ENCODE peak calls at places on chromosomes 11 and 22, in seven cellular contexts. One of them, this sample, is unnamed.

GRCh38 chr11:94473177-94473799 is 20.4 kb downstream of the MRE11 start:
- DNase-seq in stomach: no peak
- DNase-seq in OCI-LY7: no peak
- DNase-seq in Caco-2: no peak
- DNase-seq in breast epithelium: no peak
- DNase-seq in fibroblast of the aortic adventitia: peak
- DNase-seq in neural progenitor cell: no peak
- DNase-seq in this sample: no peak

GRCh38 chr11:130211144-130211543 is 51.6 kb downstream of the ST14 start:
- DNase-seq in OCI-LY7: no peak
- DNase-seq in neural progenitor cell: no peak
- DNase-seq in fibroblast of the aortic adventitia: no peak
- DNase-seq in breast epithelium: peak
- DNase-seq in stomach: no peak
- DNase-seq in Caco-2: peak
- DNase-seq in this sample: peak

GRCh38 chr11:11709447-11710239 is 87.8 kb upstream of the GALNT18 start:
- DNase-seq in breast epithelium: no peak
- DNase-seq in OCI-LY7: no peak
- DNase-seq in Caco-2: no peak
- DNase-seq in stomach: no peak
- DNase-seq in neural progenitor cell: no peak
- DNase-seq in fibroblast of the aortic adventitia: no peak
- DNase-seq in this sample: no peak

GRCh38 chr22:43293259-43293658 is 49.9 kb downstream of the SCUBE1 start:
- DNase-seq in OCI-LY7: no peak
- DNase-seq in Caco-2: no peak
- DNase-seq in breast epithelium: peak
- DNase-seq in neural progenitor cell: no peak
- DNase-seq in stomach: peak
- DNase-seq in fibroblast of the aortic adventitia: no peak
- DNase-seq in this sample: no peak

GRCh38 chr11:122796128-122796717 is 42.1 kb upstream of the CRTAM start:
- DNase-seq in stomach: peak
- DNase-seq in neural progenitor cell: peak
- DNase-seq in Caco-2: peak
- DNase-seq in breast epithelium: no peak
- DNase-seq in OCI-LY7: peak
- DNase-seq in fibroblast of the aortic adventitia: peak
- DNase-seq in this sample: no peak

GRCh38 chr22:37633082-37633692 is 6.3 kb upstream of the SH3BP1 start:
- DNase-seq in neural progenitor cell: no peak
- DNase-seq in stomach: no peak
- DNase-seq in fibroblast of the aortic adventitia: no peak
- DNase-seq in Caco-2: no peak
- DNase-seq in OCI-LY7: no peak
- DNase-seq in breast epithelium: no peak
- DNase-seq in this sample: no peak

GRCh38 chr11:86214710-86215109 is 29.8 kb upstream of the EED start:
- DNase-seq in fibroblast of the aortic adventitia: no peak
- DNase-seq in stomach: no peak
- DNase-seq in breast epithelium: no peak
- DNase-seq in Caco-2: no peak
- DNase-seq in OCI-LY7: no peak
- DNase-seq in neural progenitor cell: no peak
- DNase-seq in this sample: no peak

GRCh38 chr22:30178180-30179126 is 68.1 kb downstream of the LIF start:
- DNase-seq in fibroblast of the aortic adventitia: peak
- DNase-seq in neural progenitor cell: peak
- DNase-seq in Caco-2: no peak
- DNase-seq in OCI-LY7: no peak
- DNase-seq in breast epithelium: no peak
- DNase-seq in stomach: no peak
- DNase-seq in this sample: no peak

GRCh38 chr11:120009938-120010337 is 128.0 kb downstream of the TRIM29 start:
- DNase-seq in neural progenitor cell: no peak
- DNase-seq in Caco-2: no peak
- DNase-seq in fibroblast of the aortic adventitia: no peak
- DNase-seq in breast epithelium: peak
- DNase-seq in stomach: no peak
- DNase-seq in OCI-LY7: no peak
- DNase-seq in this sample: no peak

GRCh38 chr11:1554981-1555712 is 16.9 kb downstream of the DUSP8 start:
- DNase-seq in stomach: no peak
- DNase-seq in breast epithelium: no peak
- DNase-seq in Caco-2: no peak
- DNase-seq in OCI-LY7: no peak
- DNase-seq in fibroblast of the aortic adventitia: no peak
- DNase-seq in neural progenitor cell: no peak
- DNase-seq in this sample: no peak

GRCh38 chr22:38032681-38033521 is 24.3 kb upstream of the PICK1 start:
- DNase-seq in breast epithelium: no peak
- DNase-seq in stomach: no peak
- DNase-seq in Caco-2: no peak
- DNase-seq in OCI-LY7: no peak
- DNase-seq in neural progenitor cell: no peak
- DNase-seq in fibroblast of the aortic adventitia: peak
- DNase-seq in this sample: no peak

GRCh38 chr11:118002010-118002540 is 15.9 kb downstream of the IL10RA start:
- DNase-seq in breast epithelium: no peak
- DNase-seq in neural progenitor cell: no peak
- DNase-seq in stomach: no peak
- DNase-seq in fibroblast of the aortic adventitia: no peak
- DNase-seq in Caco-2: peak
- DNase-seq in OCI-LY7: no peak
- DNase-seq in this sample: peak

GRCh38 chr22:41523464-41524221 is 20.6 kb downstream of the POLR3H start:
- DNase-seq in neural progenitor cell: no peak
- DNase-seq in Caco-2: no peak
- DNase-seq in fibroblast of the aortic adventitia: peak
- DNase-seq in stomach: peak
- DNase-seq in OCI-LY7: no peak
- DNase-seq in breast epithelium: no peak
- DNase-seq in this sample: no peak

GRCh38 chr11:66195867-66196266 is 72.6 kb upstream of the RAB1B start:
- DNase-seq in stomach: peak
- DNase-seq in fibroblast of the aortic adventitia: no peak
- DNase-seq in OCI-LY7: no peak
- DNase-seq in Caco-2: no peak
- DNase-seq in neural progenitor cell: no peak
- DNase-seq in breast epithelium: no peak
- DNase-seq in this sample: no peak

GRCh38 chr11:39817248-39817647 is 1642.2 kb downstream of the LRRC4C start:
- DNase-seq in breast epithelium: no peak
- DNase-seq in Caco-2: no peak
- DNase-seq in OCI-LY7: no peak
- DNase-seq in stomach: no peak
- DNase-seq in fibroblast of the aortic adventitia: no peak
- DNase-seq in neural progenitor cell: no peak
- DNase-seq in this sample: no peak

GRCh38 chr22:32340437-32340836 is 17.2 kb upstream of the RFPL3 start:
- DNase-seq in stomach: peak
- DNase-seq in Caco-2: no peak
- DNase-seq in OCI-LY7: no peak
- DNase-seq in fibroblast of the aortic adventitia: no peak
- DNase-seq in breast epithelium: no peak
- DNase-seq in neural progenitor cell: no peak
- DNase-seq in this sample: no peak

GRCh38 chr11:36452987-36453386 is 57.1 kb downstream of the TRAF6 start:
- DNase-seq in Caco-2: no peak
- DNase-seq in stomach: no peak
- DNase-seq in fibroblast of the aortic adventitia: no peak
- DNase-seq in OCI-LY7: no peak
- DNase-seq in breast epithelium: no peak
- DNase-seq in neural progenitor cell: no peak
- DNase-seq in this sample: no peak

GRCh38 chr22:40603088-40603605 is 33.4 kb downstream of the MRTFA start:
- DNase-seq in Caco-2: no peak
- DNase-seq in stomach: no peak
- DNase-seq in breast epithelium: no peak
- DNase-seq in OCI-LY7: no peak
- DNase-seq in fibroblast of the aortic adventitia: peak
- DNase-seq in neural progenitor cell: no peak
- DNase-seq in this sample: no peak

GRCh38 chr11:2555891-2556290 is 111.1 kb downstream of the KCNQ1 start:
- DNase-seq in Caco-2: peak
- DNase-seq in fibroblast of the aortic adventitia: no peak
- DNase-seq in breast epithelium: no peak
- DNase-seq in stomach: no peak
- DNase-seq in neural progenitor cell: no peak
- DNase-seq in OCI-LY7: no peak
- DNase-seq in this sample: no peak

GRCh38 chr11:10807629-10808552 is 835 bp downstream of the EIF4G2 start:
- DNase-seq in breast epithelium: peak
- DNase-seq in fibroblast of the aortic adventitia: peak
- DNase-seq in neural progenitor cell: peak
- DNase-seq in Caco-2: peak
- DNase-seq in OCI-LY7: peak
- DNase-seq in stomach: peak
- DNase-seq in this sample: peak

GRCh38 chr11:19218801-19219460 is 17.1 kb upstream of the CSRP3 start:
- DNase-seq in Caco-2: no peak
- DNase-seq in breast epithelium: no peak
- DNase-seq in OCI-LY7: no peak
- DNase-seq in fibroblast of the aortic adventitia: peak
- DNase-seq in neural progenitor cell: no peak
- DNase-seq in stomach: no peak
- DNase-seq in this sample: no peak

GRCh38 chr11:61297341-61297740 is 2.2 kb upstream of the VWCE start:
- DNase-seq in fibroblast of the aortic adventitia: no peak
- DNase-seq in breast epithelium: no peak
- DNase-seq in OCI-LY7: no peak
- DNase-seq in Caco-2: no peak
- DNase-seq in neural progenitor cell: no peak
- DNase-seq in stomach: no peak
- DNase-seq in this sample: no peak

GRCh38 chr11:121291319-121291718 is 1.3 kb upstream of the SC5D start:
- DNase-seq in fibroblast of the aortic adventitia: no peak
- DNase-seq in neural progenitor cell: no peak
- DNase-seq in stomach: no peak
- DNase-seq in OCI-LY7: no peak
- DNase-seq in Caco-2: no peak
- DNase-seq in breast epithelium: no peak
- DNase-seq in this sample: no peak

DNA sequence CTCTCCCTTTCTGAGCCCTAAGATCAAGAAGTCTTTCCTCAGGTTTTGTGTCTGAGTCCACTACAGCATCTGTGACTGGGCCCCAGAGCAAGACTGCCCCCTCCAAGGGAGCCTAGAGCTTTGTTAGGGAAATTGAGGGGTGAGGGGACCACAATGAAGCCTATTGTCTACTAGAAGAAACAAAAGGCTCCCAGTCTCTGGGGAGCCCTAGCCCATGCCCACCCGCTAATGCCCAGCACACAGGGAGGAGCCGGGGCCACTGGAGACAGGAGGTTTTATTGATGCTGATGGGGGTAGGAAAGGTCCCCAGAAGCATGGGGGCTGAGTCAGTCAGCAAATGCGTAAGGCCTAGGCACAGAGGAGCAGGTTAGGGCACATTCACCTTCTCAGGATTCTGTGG is 14.0 kb downstream of the RHOG start:
- DNase-seq in OCI-LY7: no peak
- DNase-seq in fibroblast of the aortic adventitia: no peak
- DNase-seq in stomach: no peak
- DNase-seq in Caco-2: no peak
- DNase-seq in neural progenitor cell: peak
- DNase-seq in breast epithelium: no peak
- DNase-seq in this sample: no peak
- H3K4me3 ChIP-seq in OCI-LY7: no peak
- H3K4me3 ChIP-seq in fibroblast of the aortic adventitia: no peak
- H3K4me3 ChIP-seq in stomach: no peak
- H3K4me3 ChIP-seq in Caco-2: no peak
- H3K4me3 ChIP-seq in neural progenitor cell: no peak
- H3K4me3 ChIP-seq in breast epithelium: no peak
- H3K4me3 ChIP-seq in this sample: no peak

DNA sequence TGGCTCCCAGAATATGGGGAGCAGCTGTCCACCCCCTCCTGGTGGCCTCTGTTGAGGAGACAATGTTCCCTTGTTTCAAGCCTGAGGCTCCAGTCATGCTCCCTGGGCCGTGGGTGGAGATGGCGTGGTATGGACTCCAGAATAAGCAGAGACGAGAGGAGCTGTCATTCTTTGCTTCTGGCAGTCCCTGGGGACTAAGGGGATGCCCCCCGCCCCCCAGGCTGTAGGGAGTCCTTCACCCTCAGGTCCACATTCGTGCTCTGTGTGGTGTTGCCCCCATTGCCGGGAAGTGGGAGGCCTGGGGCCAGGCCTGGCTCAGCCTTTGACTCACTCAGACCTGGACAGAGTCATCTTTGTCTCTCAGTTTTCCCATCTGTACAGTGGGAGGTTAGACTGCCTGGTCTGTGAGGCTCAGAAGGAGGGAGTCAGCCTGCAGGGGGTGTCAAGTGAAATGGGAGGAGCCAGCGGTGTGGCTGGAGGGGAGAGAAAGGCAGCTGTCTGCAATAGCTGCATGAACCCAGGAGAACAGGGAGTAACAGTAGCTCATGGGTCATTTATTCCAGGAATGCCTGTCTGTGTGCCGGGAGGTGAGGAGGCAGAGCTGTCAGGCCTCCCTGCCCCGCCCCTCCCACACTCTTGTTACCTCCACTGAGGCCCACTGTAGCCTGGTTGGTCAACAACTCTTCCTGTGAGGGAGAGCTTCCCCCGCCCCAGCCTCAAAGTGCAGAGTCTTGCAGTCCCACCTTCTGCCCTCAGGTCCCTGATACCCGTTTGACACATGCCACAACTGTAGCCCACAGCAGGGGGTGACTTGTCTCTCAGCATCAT is 6.3 kb downstream of the ARHGEF17 start:
- DNase-seq in breast epithelium: no peak
- DNase-seq in Caco-2: peak
- DNase-seq in OCI-LY7: peak
- DNase-seq in neural progenitor cell: peak
- DNase-seq in fibroblast of the aortic adventitia: no peak
- DNase-seq in stomach: no peak
- DNase-seq in this sample: no peak
- TF ChIP-seq CTCF in breast epithelium: no peak
- TF ChIP-seq CTCF in Caco-2: no peak
- TF ChIP-seq CTCF in OCI-LY7: no peak
- TF ChIP-seq CTCF in neural progenitor cell: no peak
- TF ChIP-seq CTCF in fibroblast of the aortic adventitia: no peak
- TF ChIP-seq CTCF in stomach: no peak
- TF ChIP-seq CTCF in this sample: no peak

DNA sequence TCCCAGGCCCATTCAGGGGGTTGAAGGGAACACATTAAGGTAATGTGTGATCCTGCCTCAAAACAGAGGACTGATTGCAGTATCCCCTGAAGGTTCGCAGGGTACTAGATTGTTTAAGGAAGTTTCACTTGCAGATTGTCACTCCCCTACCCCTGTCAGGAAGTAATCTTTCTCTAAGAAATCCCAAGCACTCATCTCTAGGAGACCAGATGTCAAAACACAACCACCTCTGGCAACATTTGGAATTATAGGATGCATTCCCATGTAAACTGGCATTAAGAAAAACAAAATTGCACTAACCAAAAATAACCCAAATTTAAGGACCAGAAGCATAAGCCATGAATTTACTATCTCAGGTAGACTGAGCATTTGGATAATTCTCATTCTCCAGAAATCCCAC is 1.6 kb downstream of the MRPL17 start:
- DNase-seq in OCI-LY7: no peak
- DNase-seq in breast epithelium: no peak
- DNase-seq in Caco-2: no peak
- DNase-seq in fibroblast of the aortic adventitia: no peak
- DNase-seq in neural progenitor cell: no peak
- DNase-seq in stomach: no peak
- DNase-seq in this sample: no peak
- H3K4me3 ChIP-seq in OCI-LY7: peak
- H3K4me3 ChIP-seq in breast epithelium: no peak
- H3K4me3 ChIP-seq in Caco-2: no peak
- H3K4me3 ChIP-seq in fibroblast of the aortic adventitia: peak
- H3K4me3 ChIP-seq in neural progenitor cell: peak
- H3K4me3 ChIP-seq in stomach: no peak
- H3K4me3 ChIP-seq in this sample: no peak

GRCh38 chr22:17366830-17367229 is 2.4 kb upstream of the CECR2 start:
- DNase-seq in OCI-LY7: peak
- DNase-seq in fibroblast of the aortic adventitia: no peak
- DNase-seq in Caco-2: peak
- DNase-seq in stomach: no peak
- DNase-seq in breast epithelium: no peak
- DNase-seq in neural progenitor cell: peak
- DNase-seq in this sample: no peak
- TF ChIP-seq CTCF in OCI-LY7: peak
- TF ChIP-seq CTCF in fibroblast of the aortic adventitia: no peak
- TF ChIP-seq CTCF in Caco-2: peak
- TF ChIP-seq CTCF in stomach: no peak
- TF ChIP-seq CTCF in breast epithelium: no peak
- TF ChIP-seq CTCF in neural progenitor cell: peak
- TF ChIP-seq CTCF in this sample: no peak